ENCODE peak calls at places on chromosome 22, in eight cellular contexts. One of them, this sample, is unnamed.

GRCh38 chr22:48561676-48562075 is 1266.0 kb downstream of the BRD1 start:
- DNase-seq in heart left ventricle: no peak
- DNase-seq in fibroblast of lung: no peak
- DNase-seq in cardiac muscle cell: no peak
- DNase-seq in astrocyte of the spinal cord: no peak
- DNase-seq in BE2C: no peak
- DNase-seq in IMR-90: no peak
- DNase-seq in uterus: no peak
- DNase-seq in this sample: no peak

GRCh38 chr22:43889366-43890253 is 2.2 kb downstream of the PNPLA5 start:
- DNase-seq in cardiac muscle cell: peak
- DNase-seq in IMR-90: peak
- DNase-seq in uterus: no peak
- DNase-seq in fibroblast of lung: peak
- DNase-seq in heart left ventricle: no peak
- DNase-seq in BE2C: no peak
- DNase-seq in astrocyte of the spinal cord: peak
- DNase-seq in this sample: peak

GRCh38 chr22:43376765-43377485 is 33.8 kb upstream of the SCUBE1 start:
- DNase-seq in heart left ventricle: no peak
- DNase-seq in uterus: no peak
- DNase-seq in IMR-90: no peak
- DNase-seq in astrocyte of the spinal cord: no peak
- DNase-seq in BE2C: no peak
- DNase-seq in fibroblast of lung: peak
- DNase-seq in cardiac muscle cell: peak
- DNase-seq in this sample: no peak

GRCh38 chr22:26210390-26210789 is 41.1 kb downstream of the SEZ6L start:
- DNase-seq in cardiac muscle cell: no peak
- DNase-seq in IMR-90: no peak
- DNase-seq in heart left ventricle: no peak
- DNase-seq in uterus: no peak
- DNase-seq in BE2C: no peak
- DNase-seq in astrocyte of the spinal cord: no peak
- DNase-seq in fibroblast of lung: no peak
- DNase-seq in this sample: no peak

GRCh38 chr22:26642465-26643367 is 14.7 kb upstream of the MIAT start:
- DNase-seq in cardiac muscle cell: peak
- DNase-seq in astrocyte of the spinal cord: peak
- DNase-seq in fibroblast of lung: peak
- DNase-seq in heart left ventricle: peak
- DNase-seq in IMR-90: no peak
- DNase-seq in uterus: no peak
- DNase-seq in BE2C: no peak
- DNase-seq in this sample: no peak

GRCh38 chr22:17056058-17056457 is 28.7 kb upstream of the IL17RA start:
- DNase-seq in BE2C: no peak
- DNase-seq in fibroblast of lung: no peak
- DNase-seq in heart left ventricle: no peak
- DNase-seq in uterus: no peak
- DNase-seq in cardiac muscle cell: no peak
- DNase-seq in astrocyte of the spinal cord: no peak
- DNase-seq in IMR-90: no peak
- DNase-seq in this sample: no peak

GRCh38 chr22:44544523-44545433 is 46.7 kb upstream of the RTL6 start:
- DNase-seq in astrocyte of the spinal cord: no peak
- DNase-seq in IMR-90: no peak
- DNase-seq in uterus: no peak
- DNase-seq in heart left ventricle: no peak
- DNase-seq in fibroblast of lung: no peak
- DNase-seq in BE2C: no peak
- DNase-seq in cardiac muscle cell: no peak
- DNase-seq in this sample: no peak

GRCh38 chr22:19495562-19496323 is 16.0 kb downstream of the CDC45 start:
- DNase-seq in uterus: no peak
- DNase-seq in BE2C: no peak
- DNase-seq in fibroblast of lung: no peak
- DNase-seq in heart left ventricle: no peak
- DNase-seq in IMR-90: peak
- DNase-seq in astrocyte of the spinal cord: no peak
- DNase-seq in cardiac muscle cell: peak
- DNase-seq in this sample: peak

GRCh38 chr22:36360871-36361383 is 26.8 kb downstream of the MYH9 start:
- DNase-seq in heart left ventricle: no peak
- DNase-seq in astrocyte of the spinal cord: no peak
- DNase-seq in fibroblast of lung: peak
- DNase-seq in BE2C: no peak
- DNase-seq in IMR-90: peak
- DNase-seq in cardiac muscle cell: peak
- DNase-seq in uterus: no peak
- DNase-seq in this sample: peak

GRCh38 chr22:45261407-45262088 is 20.9 kb upstream of the KIAA0930 start:
- DNase-seq in IMR-90: no peak
- DNase-seq in BE2C: no peak
- DNase-seq in heart left ventricle: no peak
- DNase-seq in uterus: no peak
- DNase-seq in fibroblast of lung: no peak
- DNase-seq in cardiac muscle cell: no peak
- DNase-seq in astrocyte of the spinal cord: no peak
- DNase-seq in this sample: no peak

GRCh38 chr22:41001722-41002122 is 50.5 kb downstream of the RBX1 start:
- DNase-seq in fibroblast of lung: peak
- DNase-seq in IMR-90: peak
- DNase-seq in cardiac muscle cell: peak
- DNase-seq in heart left ventricle: no peak
- DNase-seq in astrocyte of the spinal cord: peak
- DNase-seq in BE2C: no peak
- DNase-seq in uterus: no peak
- DNase-seq in this sample: peak

GRCh38 chr22:24875862-24876506 is 70.0 kb downstream of the SGSM1 start:
- DNase-seq in fibroblast of lung: peak
- DNase-seq in IMR-90: no peak
- DNase-seq in cardiac muscle cell: peak
- DNase-seq in heart left ventricle: no peak
- DNase-seq in astrocyte of the spinal cord: no peak
- DNase-seq in uterus: no peak
- DNase-seq in BE2C: no peak
- DNase-seq in this sample: peak

GRCh38 chr22:19385221-19385906 is 46.2 kb downstream of the HIRA start:
- DNase-seq in astrocyte of the spinal cord: no peak
- DNase-seq in IMR-90: no peak
- DNase-seq in BE2C: peak
- DNase-seq in uterus: no peak
- DNase-seq in cardiac muscle cell: no peak
- DNase-seq in fibroblast of lung: no peak
- DNase-seq in heart left ventricle: no peak
- DNase-seq in this sample: no peak

GRCh38 chr22:42933783-42934144 is 76.7 kb upstream of the ARFGAP3 start:
- DNase-seq in IMR-90: peak
- DNase-seq in cardiac muscle cell: peak
- DNase-seq in BE2C: no peak
- DNase-seq in astrocyte of the spinal cord: peak
- DNase-seq in heart left ventricle: no peak
- DNase-seq in uterus: no peak
- DNase-seq in fibroblast of lung: peak
- DNase-seq in this sample: peak

GRCh38 chr22:25113316-25113721 is 86.3 kb upstream of the CRYBB3 start:
- DNase-seq in IMR-90: no peak
- DNase-seq in BE2C: no peak
- DNase-seq in uterus: no peak
- DNase-seq in fibroblast of lung: no peak
- DNase-seq in heart left ventricle: no peak
- DNase-seq in astrocyte of the spinal cord: no peak
- DNase-seq in cardiac muscle cell: no peak
- DNase-seq in this sample: no peak

GRCh38 chr22:48438096-48438495 is 1389.6 kb downstream of the BRD1 start:
- DNase-seq in BE2C: no peak
- DNase-seq in heart left ventricle: no peak
- DNase-seq in cardiac muscle cell: no peak
- DNase-seq in fibroblast of lung: no peak
- DNase-seq in IMR-90: no peak
- DNase-seq in uterus: no peak
- DNase-seq in astrocyte of the spinal cord: no peak
- DNase-seq in this sample: no peak

GRCh38 chr22:29463487-29464088 is 16.4 kb upstream of the NEFH start:
- DNase-seq in BE2C: no peak
- DNase-seq in fibroblast of lung: no peak
- DNase-seq in IMR-90: no peak
- DNase-seq in cardiac muscle cell: no peak
- DNase-seq in heart left ventricle: no peak
- DNase-seq in astrocyte of the spinal cord: no peak
- DNase-seq in uterus: no peak
- DNase-seq in this sample: no peak
- H3K4me3 ChIP-seq in BE2C: no peak
- H3K4me3 ChIP-seq in fibroblast of lung: no peak
- H3K4me3 ChIP-seq in IMR-90: no peak
- H3K4me3 ChIP-seq in cardiac muscle cell: no peak
- H3K4me3 ChIP-seq in heart left ventricle: no peak
- H3K4me3 ChIP-seq in astrocyte of the spinal cord: no peak
- H3K4me3 ChIP-seq in uterus: no peak
- H3K4me3 ChIP-seq in this sample: no peak

GRCh38 chr22:37474447-37475090 is 11.6 kb downstream of the MFNG start:
- DNase-seq in astrocyte of the spinal cord: no peak
- DNase-seq in IMR-90: no peak
- DNase-seq in fibroblast of lung: no peak
- DNase-seq in heart left ventricle: no peak
- DNase-seq in uterus: no peak
- DNase-seq in BE2C: no peak
- DNase-seq in cardiac muscle cell: no peak
- DNase-seq in this sample: no peak

GRCh38 chr22:37480387-37481346 is 5.5 kb downstream of the MFNG start:
- DNase-seq in cardiac muscle cell: no peak
- DNase-seq in astrocyte of the spinal cord: no peak
- DNase-seq in uterus: no peak
- DNase-seq in BE2C: no peak
- DNase-seq in fibroblast of lung: no peak
- DNase-seq in IMR-90: no peak
- DNase-seq in heart left ventricle: no peak
- DNase-seq in this sample: no peak

GRCh38 chr22:37479196-37479595 is 7.0 kb downstream of the MFNG start:
- DNase-seq in fibroblast of lung: no peak
- DNase-seq in astrocyte of the spinal cord: no peak
- DNase-seq in uterus: no peak
- DNase-seq in IMR-90: no peak
- DNase-seq in BE2C: no peak
- DNase-seq in cardiac muscle cell: no peak
- DNase-seq in heart left ventricle: no peak
- DNase-seq in this sample: no peak

GRCh38 chr22:37473437-37473946 is 12.7 kb downstream of the MFNG start:
- DNase-seq in astrocyte of the spinal cord: no peak
- DNase-seq in heart left ventricle: no peak
- DNase-seq in IMR-90: no peak
- DNase-seq in BE2C: no peak
- DNase-seq in fibroblast of lung: no peak
- DNase-seq in cardiac muscle cell: no peak
- DNase-seq in uterus: no peak
- DNase-seq in this sample: no peak

DNA sequence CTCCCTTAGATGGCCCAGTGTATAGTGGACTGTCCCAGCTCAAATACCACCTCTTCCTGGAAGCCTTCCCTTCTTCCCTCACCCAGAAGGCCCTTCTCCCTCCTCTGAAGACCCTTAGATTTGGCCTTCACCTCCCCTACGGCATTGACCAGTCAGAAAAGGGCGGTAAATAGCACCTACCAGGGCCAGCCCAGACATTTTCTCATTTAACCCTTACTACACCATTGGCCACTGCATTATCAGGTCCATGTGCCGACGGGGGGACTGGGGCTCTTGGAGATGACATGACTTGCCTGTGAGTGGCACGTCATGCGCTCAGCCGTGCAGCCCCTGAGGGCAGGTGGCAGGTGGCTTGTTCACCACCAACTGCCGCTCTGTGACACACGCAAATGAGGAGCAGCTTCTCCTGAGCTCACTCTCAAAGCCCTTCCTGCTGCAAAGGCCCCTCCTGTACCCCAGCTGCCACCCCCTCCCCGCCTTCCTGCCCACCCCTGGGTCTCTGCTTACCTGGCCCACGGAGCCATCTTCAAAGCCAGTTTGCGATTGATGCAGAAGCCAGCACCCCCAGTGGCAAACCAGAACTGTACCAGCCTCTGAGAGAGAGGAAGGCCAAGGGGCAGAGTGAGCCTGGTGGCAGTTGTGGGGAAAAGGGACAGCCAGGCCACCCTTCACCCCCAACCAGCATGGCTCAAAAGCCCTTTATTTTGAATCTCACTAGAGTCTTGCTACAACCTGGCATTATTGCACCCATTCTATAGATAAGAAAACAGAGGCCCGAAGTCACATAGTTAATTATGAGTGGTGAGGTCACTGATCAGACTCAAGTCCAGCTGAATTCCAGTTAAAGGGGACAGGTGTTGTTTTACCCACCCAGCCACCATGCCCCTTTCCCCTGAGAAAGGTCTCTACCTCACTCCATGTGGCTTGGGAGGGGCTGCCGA is 9.5 kb downstream of the MFNG start:
- DNase-seq in cardiac muscle cell: no peak
- DNase-seq in uterus: no peak
- DNase-seq in fibroblast of lung: no peak
- DNase-seq in heart left ventricle: no peak
- DNase-seq in IMR-90: no peak
- DNase-seq in BE2C: no peak
- DNase-seq in astrocyte of the spinal cord: no peak
- DNase-seq in this sample: no peak
- TF ChIP-seq CTCF in cardiac muscle cell: no peak
- TF ChIP-seq CTCF in uterus: no peak
- TF ChIP-seq CTCF in fibroblast of lung: no peak
- TF ChIP-seq CTCF in heart left ventricle: no peak
- TF ChIP-seq CTCF in IMR-90: no peak
- TF ChIP-seq CTCF in BE2C: no peak
- TF ChIP-seq CTCF in astrocyte of the spinal cord: no peak
- TF ChIP-seq CTCF in this sample: no peak

DNA sequence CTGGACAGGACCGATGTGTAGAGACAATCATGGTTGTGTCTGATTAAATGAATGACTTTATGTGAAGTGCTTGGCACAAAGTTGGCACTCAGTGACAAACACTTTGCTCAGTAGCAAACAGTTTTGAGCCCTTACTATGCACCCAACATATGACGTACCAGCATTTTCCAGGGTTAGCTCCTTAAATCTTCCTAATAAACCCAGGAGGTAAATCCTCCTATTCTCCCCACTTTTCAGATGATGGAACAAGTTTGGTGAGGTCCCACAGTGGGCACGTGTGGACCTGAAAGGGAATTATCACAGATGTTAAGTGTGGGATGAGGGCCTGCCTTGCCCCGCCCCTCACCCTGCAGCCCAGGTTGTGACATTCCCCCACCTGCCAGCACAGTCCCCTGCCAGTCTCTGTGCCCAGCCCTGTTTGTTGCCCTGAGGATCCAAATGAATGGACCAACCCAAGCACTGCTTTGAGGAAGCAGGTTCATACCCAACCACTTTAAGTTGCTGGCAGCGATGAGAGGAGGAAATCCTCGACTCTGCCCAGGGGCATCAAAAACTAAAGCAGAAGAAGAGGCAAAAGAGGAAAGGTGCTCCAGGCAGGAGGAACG is 6.6 kb upstream of the CARD10 start:
- DNase-seq in BE2C: no peak
- DNase-seq in cardiac muscle cell: no peak
- DNase-seq in fibroblast of lung: no peak
- DNase-seq in IMR-90: no peak
- DNase-seq in astrocyte of the spinal cord: no peak
- DNase-seq in heart left ventricle: no peak
- DNase-seq in uterus: no peak
- DNase-seq in this sample: no peak
- H3K4me3 ChIP-seq in BE2C: no peak
- H3K4me3 ChIP-seq in cardiac muscle cell: no peak
- H3K4me3 ChIP-seq in fibroblast of lung: no peak
- H3K4me3 ChIP-seq in IMR-90: no peak
- H3K4me3 ChIP-seq in astrocyte of the spinal cord: no peak
- H3K4me3 ChIP-seq in heart left ventricle: no peak
- H3K4me3 ChIP-seq in uterus: no peak
- H3K4me3 ChIP-seq in this sample: no peak

GRCh38 chr22:46537946-46538815 is 761 bp upstream of the CELSR1 start:
- DNase-seq in BE2C: peak
- DNase-seq in fibroblast of lung: peak
- DNase-seq in IMR-90: peak
- DNase-seq in astrocyte of the spinal cord: peak
- DNase-seq in uterus: no peak
- DNase-seq in heart left ventricle: no peak
- DNase-seq in cardiac muscle cell: peak
- DNase-seq in this sample: peak
- TF ChIP-seq CTCF in BE2C: peak
- TF ChIP-seq CTCF in fibroblast of lung: no peak
- TF ChIP-seq CTCF in IMR-90: no peak
- TF ChIP-seq CTCF in astrocyte of the spinal cord: peak
- TF ChIP-seq CTCF in uterus: no peak
- TF ChIP-seq CTCF in heart left ventricle: no peak
- TF ChIP-seq CTCF in cardiac muscle cell: peak
- TF ChIP-seq CTCF in this sample: peak